ENCODE peak calls at places on chromosomes 4 and X, in four cellular contexts. F is iris pigment epithelial cell; P is neuronal stem cell; Z is stimulated activated CD4-positive, alpha-beta T cell treated with anti-CD3 and anti-CD28 coated beads, Interleukin-15, amount 100 ng/mL, for 24 hours. I is an unnamed sample.
A peak's percentile ranks its signal among the peaks of the same experiment; 100 is the strongest.

GRCh38 chr4:140243345-140243753 is 89.4 kb upstream of the MAML3 start:
- DNase-seq in F (no peak), P (no peak), Z (peak; percentile 19), I (no peak)

GRCh38 chrX:134622056-134622812 is 36.0 kb downstream of the PLAC1 start:
- DNase-seq in F (peak; percentile 89), P (no peak), Z (peak; percentile 31), I (peak; percentile 10)

GRCh38 chr4:81682492-81682891 is 210.8 kb upstream of the RASGEF1B start:
- DNase-seq in Z (no peak), F (no peak), P (no peak), I (no peak)

GRCh38 chr4:3442460-3442958 is 741 bp downstream of the HGFAC start:
- DNase-seq in P (no peak), F (no peak), Z (no peak), I (no peak)

GRCh38 chrX:141175786-141176185 is 1.1 kb downstream of the LDOC1 start:
- DNase-seq in F (no peak), Z (no peak), P (no peak), I (no peak)

GRCh38 chr4:3296651-3297050 is 3.8 kb downstream of the RGS12 start:
- DNase-seq in F (no peak), P (no peak), Z (no peak), I (no peak)

GRCh38 chr4:147760695-147761094 is 28.8 kb downstream of the ARHGAP10 start:
- DNase-seq in Z (no peak), F (no peak), P (no peak), I (no peak)

GRCh38 chr4:83109480-83110221 is 4.9 kb downstream of the PLAC8 start:
- DNase-seq in F (peak; percentile 30), P (peak; percentile 42), Z (peak; percentile 67), I (peak; percentile 71)

GRCh38 chrX:72269671-72270251 is 7.3 kb downstream of the RPS4X start:
- DNase-seq in F (peak; percentile 66), P (no peak), Z (peak; percentile 53), I (peak; percentile 29)

GRCh38 chr4:24174622-24175021 is 284.8 kb upstream of the PPARGC1A start:
- DNase-seq in P (no peak), Z (no peak), F (no peak), I (no peak)

GRCh38 chr4:82801910-82802521 is 3.4 kb upstream of the SCD5 start:
- DNase-seq in Z (no peak), F (peak; percentile 58), P (no peak), I (no peak)

GRCh38 chr4:81257021-81257420 is 42.0 kb upstream of the PRKG2 start:
- DNase-seq in P (no peak), Z (no peak), F (peak; percentile 79), I (no peak)

GRCh38 chrX:80420147-80420546 is at the start of gene TENT5D:
- DNase-seq in Z (no peak), P (no peak), F (no peak), I (no peak)

GRCh38 chr4:2243682-2244380 is 1.9 kb upstream of the HAUS3 start:
- DNase-seq in Z (peak; percentile 23), F (no peak), P (no peak), I (no peak)

GRCh38 chr4:56858302-56858644 is 36.8 kb upstream of the SPINK2 start:
- DNase-seq in P (no peak), F (no peak), Z (no peak), I (no peak)

GRCh38 chr4:55979562-55979961 is 30.8 kb downstream of the CEP135 start:
- DNase-seq in P (no peak), F (no peak), Z (no peak), I (no peak)

GRCh38 chr4:16721618-16722291 is 176.7 kb downstream of the LDB2 start:
- DNase-seq in P (no peak), Z (no peak), F (peak; percentile 94), I (no peak)

GRCh38 chr4:8574796-8575370 is 5.3 kb upstream of the GPR78 start:
- DNase-seq in F (no peak), P (no peak), Z (no peak), I (no peak)

GRCh38 chr4:27916432-27917184 is 1056.0 kb downstream of the STIM2 start:
- DNase-seq in Z (no peak), F (no peak), P (peak; percentile 36), I (no peak)

GRCh38 chr4:164997324-164997723 is 19.9 kb upstream of the TRIM61 start:
- DNase-seq in P (no peak), F (peak; percentile 7), Z (no peak), I (no peak)

GRCh38 chrX:154059231-154059630 is 38.3 kb downstream of the MECP2 start:
- DNase-seq in F (no peak), Z (no peak), P (no peak), I (no peak)

GRCh38 chr4:133694416-133694815 is 507.2 kb downstream of the PABPC4L start:
- DNase-seq in P (no peak), Z (no peak), F (peak; percentile 4), I (no peak)